ENCODE peak calls at places on chromosomes 11 and 22, in eight cellular contexts. X is Panc1; H is pancreas; G is H1; N is right cardiac atrium; O is effector memory CD4-positive, alpha-beta T cell; L is adrenal gland; U is naive thymus-derived CD4-positive, alpha-beta T cell. W is an unnamed sample. For H3K4me1 and H3K27me3, the result is how much of the 10 kb centered on the place peaks cover.

GRCh38 chr11:36041988-36042606 is 98.2 kb downstream of the LDLRAD3 start:
- DNase-seq in X (no peak), H (no peak), G (no peak), N (no peak), O (no peak), L (no peak), U (no peak), W (no peak)

GRCh38 chr11:33620423-33621120 is 80.1 kb downstream of the C11orf91 start:
- DNase-seq in X (no peak), H (no peak), G (no peak), N (no peak), O (no peak), L (no peak), U (no peak), W (no peak)

GRCh38 chr11:72918825-72919224 is 104.6 kb downstream of the ATG16L2 start:
- DNase-seq in X (no peak), H (no peak), G (no peak), N (no peak), O (no peak), L (no peak), U (no peak), W (no peak)

GRCh38 chr22:21762712-21763581 is 27.4 kb upstream of the YPEL1 start:
- DNase-seq in X (no peak), H (no peak), G (no peak), N (no peak), O (no peak), L (no peak), U (no peak), W (no peak)

GRCh38 chr11:445765-446588 is 4.1 kb upstream of the PTDSS2 start:
- DNase-seq in X (no peak), H (peak), G (no peak), N (peak), O (no peak), L (no peak), U (no peak), W (no peak)

GRCh38 chr11:63536669-63537292 is at the start of gene PLAAT4:
- DNase-seq in X (no peak), H (peak), G (no peak), N (no peak), O (no peak), L (peak), U (peak), W (peak)

GRCh38 chr11:27842290-27842689 is 142.0 kb upstream of the BDNF start:
- DNase-seq in X (no peak), H (no peak), G (no peak), N (no peak), O (no peak), L (no peak), U (no peak), W (no peak)

GRCh38 chr11:66333896-66334604 is 2.2 kb downstream of the RIN1 start:
- DNase-seq in X (no peak), H (peak), G (no peak), N (peak), O (no peak), L (no peak), U (no peak), W (no peak)

GRCh38 chr11:55942785-55943392 is 6.7 kb upstream of the OR5I1 start:
- DNase-seq in X (peak), H (no peak), G (no peak), N (no peak), O (no peak), L (no peak), U (no peak), W (no peak)

GRCh38 chr11:64233913-64234839 is at the start of gene VEGFB:
- DNase-seq in X (no peak), H (peak), G (peak), N (peak), O (peak), L (peak), U (peak), W (peak)

GRCh38 chr22:19870153-19871022 is 15.7 kb upstream of the GNB1L start:
- DNase-seq in X (no peak), H (peak), G (peak), N (no peak), O (no peak), L (peak), U (no peak), W (no peak)

GRCh38 chr11:131468565-131468964 is 98.2 kb downstream of the NTM start:
- DNase-seq in X (no peak), H (no peak), G (no peak), N (no peak), O (no peak), L (no peak), U (no peak), W (no peak)

DNA sequence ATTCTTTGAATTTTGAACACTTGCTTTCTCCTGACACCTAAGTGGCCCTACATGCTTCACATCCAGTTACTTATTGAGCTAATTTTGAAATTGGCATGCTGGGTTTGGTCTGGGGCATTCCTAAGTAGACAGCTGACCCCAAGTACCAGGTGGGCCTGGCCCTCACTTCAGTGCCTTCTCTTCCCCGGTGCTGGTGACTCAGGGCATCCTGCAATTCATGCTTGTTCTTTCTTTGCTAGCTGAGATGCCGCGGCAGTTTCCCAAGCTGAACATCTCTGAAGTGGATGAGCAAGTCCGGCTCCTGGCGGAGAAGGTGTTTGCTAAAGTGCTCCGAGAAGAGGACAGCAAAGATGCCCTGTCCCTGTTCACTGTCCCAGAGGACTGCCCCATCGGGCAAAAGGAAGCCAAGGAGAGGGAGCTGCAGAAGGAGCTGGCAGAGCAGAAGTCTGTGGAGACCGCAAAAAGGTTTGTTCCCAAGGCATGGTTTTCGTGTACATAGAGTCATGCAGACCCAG is 6.3 kb downstream of the AMPD3 start:
- DNase-seq in X (no peak), H (no peak), G (no peak), N (no peak), O (no peak), L (no peak), U (no peak), W (no peak)
- H3K4me1 ChIP-seq in X (under half), H (under half), G (under half), N (under half), O (under half), L (under half), U (under half), W (under half)

GRCh38 chr11:70661763-70662501 is 263.6 kb downstream of the CTTN start:
- DNase-seq in X (no peak), H (no peak), G (peak), N (no peak), O (no peak), L (peak), U (no peak), W (no peak)
- H3K27me3 ChIP-seq in X (under half), H (under half), G (under half), N (under half), O (under half), L (under half), U (under half), W (under half)

GRCh38 chr11:4064278-4064955 is 30.2 kb upstream of the RRM1 start:
- DNase-seq in X (no peak), H (no peak), G (no peak), N (no peak), O (no peak), L (no peak), U (no peak), W (no peak)

GRCh38 chr11:4063348-4063747 is 31.3 kb upstream of the RRM1 start:
- DNase-seq in X (no peak), H (no peak), G (no peak), N (no peak), O (no peak), L (no peak), U (no peak), W (no peak)

GRCh38 chr11:4066960-4067359 is 27.6 kb upstream of the RRM1 start:
- DNase-seq in X (no peak), H (no peak), G (no peak), N (no peak), O (no peak), L (no peak), U (no peak), W (no peak)

GRCh38 chr11:4065601-4066377 is 28.8 kb upstream of the RRM1 start:
- DNase-seq in X (no peak), H (no peak), G (no peak), N (no peak), O (no peak), L (no peak), U (no peak), W (no peak)

GRCh38 chr11:4065086-4065485 is 29.5 kb upstream of the RRM1 start:
- DNase-seq in X (no peak), H (no peak), G (no peak), N (no peak), O (no peak), L (no peak), U (no peak), W (no peak)
- H3K4me1 ChIP-seq in X (under half), H (under half), G (under half), N (under half), O (under half), L (under half), U (under half), W (under half)

GRCh38 chr11:57464343-57465181 is 4.2 kb downstream of the RTN4RL2 start:
- DNase-seq in X (no peak), H (no peak), G (no peak), N (no peak), O (no peak), L (no peak), U (no peak), W (no peak)

GRCh38 chr11:57461841-57462489 is 1.6 kb downstream of the RTN4RL2 start:
- DNase-seq in X (no peak), H (no peak), G (no peak), N (no peak), O (no peak), L (no peak), U (no peak), W (no peak)

GRCh38 chr11:57463596-57464342 is 3.4 kb downstream of the RTN4RL2 start:
- DNase-seq in X (no peak), H (no peak), G (no peak), N (no peak), O (no peak), L (no peak), U (no peak), W (no peak)

GRCh38 chr11:57460756-57461749 is 725 bp downstream of the RTN4RL2 start:
- DNase-seq in X (no peak), H (peak), G (peak), N (no peak), O (no peak), L (no peak), U (no peak), W (no peak)

GRCh38 chr11:57462597-57462996 is 2.3 kb downstream of the RTN4RL2 start:
- DNase-seq in X (no peak), H (no peak), G (no peak), N (no peak), O (no peak), L (no peak), U (no peak), W (no peak)
- H3K27me3 ChIP-seq in X (under half), H (under half), G (under half), N (under half), O (under half), L (under half), U (under half), W (under half)

GRCh38 chr11:31645747-31646146 is 136.2 kb downstream of the ELP4 start:
- DNase-seq in X (peak), H (no peak), G (no peak), N (no peak), O (no peak), L (peak), U (no peak), W (no peak)
- H3K4me1 ChIP-seq in X (under half), H (under half), G (under half), N (under half), O (under half), L (under half), U (under half), W (under half)

DNA sequence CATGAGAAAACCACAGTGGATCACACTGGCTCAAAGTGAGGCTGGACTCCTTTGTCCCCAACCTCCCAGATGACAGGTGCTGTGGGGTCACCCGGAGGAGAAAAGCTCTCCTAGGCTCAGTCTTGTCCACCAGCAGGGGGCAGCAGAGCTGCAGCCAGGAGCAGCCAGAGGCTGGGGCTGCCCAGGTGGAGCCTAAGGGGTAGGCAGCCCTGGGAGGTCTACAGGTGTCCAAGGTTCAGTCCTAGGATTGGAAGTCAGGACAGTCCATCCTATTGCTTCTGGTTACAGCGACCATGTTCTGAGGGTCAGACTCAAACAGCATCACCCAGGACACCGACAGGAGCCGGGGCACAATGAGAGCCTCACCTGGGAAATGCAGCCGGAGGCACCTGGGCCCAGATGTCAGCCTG is 77.6 kb upstream of the IGLL5 start:
- DNase-seq in X (no peak), H (peak), G (no peak), N (peak), O (peak), L (peak), U (peak), W (peak)
- H3K27me3 ChIP-seq in X (under half), H (under half), G (under half), N (under half), O (under half), L (under half), U (under half), W (under half)

DNA sequence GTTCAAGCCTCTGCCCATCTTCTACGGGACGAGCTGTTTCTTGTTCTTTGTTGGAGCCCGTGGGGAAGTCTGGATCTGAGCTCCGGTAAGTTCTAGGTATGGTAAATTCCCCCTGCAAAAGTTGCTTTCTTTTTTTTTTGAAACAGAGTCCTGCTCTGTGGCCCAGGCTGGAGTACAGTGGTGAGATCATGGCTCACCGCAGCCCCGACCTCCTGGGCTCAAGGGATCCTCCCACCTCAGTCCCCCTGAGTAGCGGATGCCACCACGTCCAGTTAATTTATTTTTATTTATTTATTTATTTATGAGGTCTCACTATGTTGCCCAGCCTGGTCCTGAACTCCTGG is 35.5 kb upstream of the MOB2 start:
- DNase-seq in X (no peak), H (no peak), G (no peak), N (no peak), O (no peak), L (no peak), U (no peak), W (no peak)
- H3K4me1 ChIP-seq in X (under half), H (under half), G (under half), N (under half), O (under half), L (under half), U (under half), W (under half)

DNA sequence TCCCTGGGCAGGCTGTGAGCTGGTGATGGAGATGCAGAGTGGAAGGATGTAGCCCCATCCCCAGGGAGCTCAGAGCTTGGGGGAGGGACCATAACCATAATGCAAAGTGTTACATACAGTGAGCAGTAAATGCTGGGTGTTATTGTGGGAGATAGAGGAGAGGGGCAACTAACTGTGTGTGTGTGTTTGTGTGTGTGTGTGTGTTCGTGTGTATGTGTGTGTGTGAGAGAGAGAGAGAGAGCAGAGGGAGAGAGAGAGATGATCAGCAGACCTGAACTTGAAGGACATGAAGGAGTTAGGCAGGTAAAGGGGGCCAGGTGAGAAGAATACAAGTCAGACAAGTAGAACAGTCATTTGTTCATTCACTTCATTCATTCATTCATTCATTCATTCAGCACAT is 74.2 kb downstream of the CACNG2 start:
- DNase-seq in X (no peak), H (no peak), G (no peak), N (no peak), O (no peak), L (no peak), U (no peak), W (no peak)
- H3K27me3 ChIP-seq in X (under half), H (under half), G (under half), N (under half), O (under half), L (under half), U (under half), W (under half)